ENCODE peak calls at places on chromosomes 12 and 14, in nine cellular contexts. K is Peyer's patch, J is astrocyte of the cerebellum, C is endodermal cell, X is ascending aorta, O is epithelial cell of esophagus, M is kidney epithelial cell, U is HCT116, F is pancreas. S is an unnamed sample.

GRCh38 chr14:50551877-50552276 is 8.1 kb upstream of the ATL1 start:
- DNase-seq in C (no peak), X (no peak), U (no peak), K (no peak), M (no peak), O (no peak), F (no peak), J (no peak), S (no peak)

GRCh38 chr12:39037115-39037514 is 131.7 kb upstream of the CPNE8 start:
- DNase-seq in J (no peak), F (no peak), K (no peak), U (no peak), X (no peak), M (no peak), C (no peak), O (no peak), S (no peak)

GRCh38 chr12:5908251-5908650 is 36.8 kb downstream of the ANO2 start:
- DNase-seq in O (no peak), X (peak; percentile 11), F (no peak), K (no peak), M (no peak), C (peak; percentile 34), U (no peak), J (no peak), S (no peak)

GRCh38 chr14:64107438-64107837 is 186.7 kb downstream of the ESR2 start:
- DNase-seq in F (no peak), J (no peak), U (no peak), X (no peak), O (no peak), M (no peak), K (no peak), C (no peak), S (no peak)

GRCh38 chr14:102007916-102008418 is 43.6 kb downstream of the DYNC1H1 start:
- DNase-seq in M (no peak), K (no peak), F (no peak), J (no peak), X (no peak), U (no peak), C (peak; percentile 72), O (no peak), S (no peak)

GRCh38 chr12:59250766-59251165 is 330.5 kb upstream of the LRIG3 start:
- DNase-seq in J (no peak), C (no peak), U (no peak), O (no peak), F (no peak), X (no peak), K (no peak), M (no peak), S (no peak)

GRCh38 chr12:14086838-14087237 is 105.4 kb upstream of the GRIN2B start:
- DNase-seq in J (no peak), O (no peak), M (no peak), X (no peak), K (no peak), C (no peak), U (no peak), F (no peak), S (no peak)

GRCh38 chr12:104695453-104696148 is 238.9 kb downstream of the CHST11 start:
- DNase-seq in O (peak; percentile 29), K (no peak), M (peak; percentile 23), U (no peak), X (peak; percentile 91), C (peak; percentile 51), F (no peak), J (peak; percentile 94), S (no peak)

GRCh38 chr12:61750604-61751003 is 509.6 kb upstream of the USP15 start:
- DNase-seq in C (no peak), K (no peak), J (no peak), M (no peak), X (no peak), F (no peak), U (no peak), O (peak; percentile 42), S (no peak)

DNA sequence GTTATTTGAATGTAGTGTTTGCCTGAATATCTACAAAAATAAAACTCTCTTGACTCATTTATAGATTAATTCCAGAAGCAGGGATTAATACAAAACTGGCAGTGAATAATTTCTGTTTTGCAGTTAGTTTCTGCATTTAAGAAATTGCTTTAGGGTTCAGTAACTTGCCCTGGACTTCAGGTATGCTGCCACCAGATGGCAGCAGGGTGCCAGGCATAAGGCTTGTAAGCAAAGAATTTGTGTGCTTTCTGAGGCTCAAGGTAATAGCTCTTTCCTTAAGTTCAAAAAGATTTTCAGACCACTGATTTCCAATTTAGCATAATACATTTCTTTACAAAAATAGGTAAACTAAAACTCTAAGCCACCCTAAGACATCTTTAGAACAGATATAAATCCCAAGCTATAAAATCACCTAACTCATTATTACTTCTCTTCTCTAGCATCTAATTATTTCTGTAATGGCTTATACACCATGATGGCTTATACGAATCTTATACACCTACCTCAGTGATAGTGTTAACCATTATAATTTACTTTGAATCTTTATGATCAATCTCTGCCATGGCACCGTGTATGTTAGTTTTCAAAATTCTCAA is 398.3 kb downstream of the APAF1 start:
- DNase-seq in K (peak; percentile 51), O (peak; percentile 76), F (peak; percentile 73), X (peak; percentile 76), J (peak; percentile 59), U (peak; percentile 51), M (peak; percentile 35), C (peak; percentile 93), S (peak; percentile 20)
- TF ChIP-seq CTCF in K (peak; percentile 62), O (peak; percentile 99), F (peak; percentile 87), X (peak; percentile 68), J (peak; percentile 97), U (peak; percentile 68), M (peak; percentile 94), C (peak; percentile 98), S (peak; percentile 99)

DNA sequence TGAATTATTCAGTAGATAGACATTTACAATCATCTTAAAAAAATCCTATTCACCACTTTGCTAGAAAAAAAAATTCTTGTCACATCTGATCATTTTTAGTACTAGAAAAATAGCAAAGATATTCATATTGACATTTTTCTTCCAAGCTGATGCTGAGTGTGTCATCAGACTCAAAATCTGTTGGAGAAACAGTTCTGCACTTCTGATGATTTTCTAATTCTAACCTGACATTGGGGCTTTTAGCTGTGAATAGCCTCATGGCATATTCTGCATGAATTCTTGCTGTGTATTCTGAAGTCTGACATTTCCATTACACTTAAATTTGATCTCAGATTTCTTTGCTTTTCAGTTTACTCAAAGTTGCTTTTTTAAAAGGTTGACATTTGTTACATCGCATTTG is 150.1 kb downstream of the PIK3C2G start:
- DNase-seq in U (no peak), C (no peak), M (no peak), X (no peak), J (no peak), F (no peak), O (no peak), K (no peak), S (no peak)
- H3K4me3 ChIP-seq in U (no peak overlapping the region), C (no peak overlapping the region), M (no peak overlapping the region), X (no peak overlapping the region), J (no peak overlapping the region), F (no peak overlapping the region), O (no peak overlapping the region), K (no peak overlapping the region), S (no peak overlapping the region)

DNA sequence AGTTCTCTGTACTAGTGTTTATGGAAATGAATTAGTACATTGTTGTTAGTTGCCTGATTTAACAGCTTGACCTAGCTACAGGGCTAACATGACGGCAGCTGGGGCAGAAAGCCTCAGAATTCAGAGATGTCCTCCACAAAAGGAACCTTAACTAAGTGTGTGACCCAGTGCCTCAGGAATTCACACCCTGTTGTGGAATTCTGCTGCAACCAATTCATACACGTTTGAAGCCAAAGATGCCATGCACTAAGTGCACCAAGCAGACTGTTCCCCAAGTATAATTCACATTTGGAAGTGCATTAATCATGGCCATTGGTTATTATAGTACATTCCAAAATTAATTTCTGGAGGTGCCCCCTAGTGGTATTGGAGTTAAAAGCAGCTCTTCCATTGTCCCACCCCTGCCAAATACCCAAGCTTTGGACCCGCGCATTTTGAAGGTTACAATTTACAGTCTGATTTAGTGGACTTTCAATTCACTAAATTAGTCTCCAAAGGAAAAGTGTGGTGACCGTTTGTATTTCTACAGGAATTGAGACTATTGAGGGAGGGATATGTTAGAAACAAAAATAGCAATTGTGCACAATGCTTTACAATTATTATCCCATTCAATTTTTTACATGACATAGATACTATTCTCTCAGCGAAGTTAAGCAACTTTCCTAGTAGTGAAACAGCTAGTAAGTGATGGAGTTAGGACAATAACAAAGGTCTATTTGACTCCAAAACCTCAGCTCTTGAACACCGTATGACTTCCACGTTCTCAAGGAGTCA is 85.9 kb downstream of the PAX9 start:
- DNase-seq in F (no peak), K (no peak), M (no peak), U (no peak), J (no peak), X (no peak), C (peak; percentile 60), O (peak; percentile 37), S (no peak)
- TF ChIP-seq CTCF in F (no peak), K (peak; percentile 26), M (peak; percentile 59), U (peak; percentile 48), J (peak; percentile 55), X (peak; percentile 6), C (peak; percentile 91), O (peak; percentile 68), S (peak; percentile 67)

GRCh38 chr14:58398495-58398894 is 2.8 kb downstream of the TOMM20L start:
- DNase-seq in C (no peak), U (no peak), X (no peak), F (no peak), O (no peak), K (no peak), J (no peak), M (no peak), S (no peak)

GRCh38 chr14:58398895-58399294 is 3.2 kb downstream of the TOMM20L start:
- DNase-seq in U (no peak), M (no peak), X (no peak), K (no peak), F (no peak), O (no peak), J (no peak), C (no peak), S (no peak)

GRCh38 chr14:58395815-58396626 is at the start of gene TOMM20L:
- DNase-seq in F (peak; percentile 89), X (peak; percentile 86), J (peak; percentile 5), M (peak; percentile 14), U (peak; percentile 15), K (peak; percentile 88), C (peak; percentile 95), O (peak; percentile 80), S (no peak)

GRCh38 chr14:58390830-58391229 is 4.9 kb upstream of the TOMM20L start:
- DNase-seq in J (no peak), O (no peak), X (no peak), F (no peak), U (no peak), C (no peak), M (no peak), K (no peak), S (no peak)

DNA sequence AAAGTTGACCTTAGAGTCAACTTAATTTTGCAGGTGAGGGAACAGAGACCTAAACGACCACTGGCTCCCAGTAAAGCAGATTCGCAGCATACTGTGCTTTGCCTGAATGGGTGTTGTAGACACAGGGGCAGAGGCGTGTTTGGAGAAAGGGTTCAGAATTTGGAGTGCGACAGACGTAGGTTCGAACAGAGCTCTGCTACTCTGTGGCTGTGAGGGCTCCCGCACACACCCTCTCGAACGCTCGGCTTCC is 240 bp upstream of the TOMM20L start:
- DNase-seq in M (no peak), F (no peak), O (no peak), J (no peak), X (no peak), C (no peak), U (no peak), K (no peak), S (no peak)
- H3K4me3 ChIP-seq in M (peak overlapping the region; percentile 33), F (peak overlapping the region; percentile 57), O (peak overlapping the region; percentile 31), J (peak overlapping the region; percentile 39), X (peak overlapping the region; percentile 82), C (peak overlapping the region; percentile 79), U (peak overlapping the region; percentile 19), K (peak overlapping the region; percentile 55), S (peak overlapping the region; percentile 54)

S was measured in epithelial cell of proximal tubule.